ENCODE peak calls at places on chromosomes 11 and 22, in four cellular contexts. One of them, this sample, is unnamed.

GRCh38 chr11:66011239-66011784 is 496 bp upstream of the CST6 start:
- DNase-seq in HFF-Myc: no peak
- DNase-seq in fibroblast of pulmonary artery: peak
- DNase-seq in psoas muscle: no peak
- DNase-seq in this sample: no peak

GRCh38 chr11:114165326-114166230 is 106.1 kb downstream of the ZBTB16 start:
- DNase-seq in HFF-Myc: no peak
- DNase-seq in psoas muscle: peak
- DNase-seq in fibroblast of pulmonary artery: no peak
- DNase-seq in this sample: no peak

GRCh38 chr11:78453140-78453935 is 35.7 kb upstream of the GAB2 start:
- DNase-seq in psoas muscle: no peak
- DNase-seq in fibroblast of pulmonary artery: peak
- DNase-seq in HFF-Myc: no peak
- DNase-seq in this sample: peak

GRCh38 chr11:93287434-93287833 is 43.1 kb upstream of the DEUP1 start:
- DNase-seq in fibroblast of pulmonary artery: no peak
- DNase-seq in HFF-Myc: no peak
- DNase-seq in psoas muscle: no peak
- DNase-seq in this sample: no peak

GRCh38 chr11:33021937-33022336 is 6.3 kb downstream of the DEPDC7 start:
- DNase-seq in HFF-Myc: no peak
- DNase-seq in psoas muscle: no peak
- DNase-seq in fibroblast of pulmonary artery: no peak
- DNase-seq in this sample: no peak

GRCh38 chr11:117217685-117218084 is 14.2 kb downstream of the PCSK7 start:
- DNase-seq in psoas muscle: no peak
- DNase-seq in HFF-Myc: no peak
- DNase-seq in fibroblast of pulmonary artery: no peak
- DNase-seq in this sample: no peak

GRCh38 chr11:18720811-18721575 is 5.0 kb downstream of the IGSF22 start:
- DNase-seq in psoas muscle: peak
- DNase-seq in fibroblast of pulmonary artery: peak
- DNase-seq in HFF-Myc: peak
- DNase-seq in this sample: no peak

GRCh38 chr22:31829505-31829904 is 75.7 kb downstream of the DEPDC5 start:
- DNase-seq in psoas muscle: no peak
- DNase-seq in HFF-Myc: peak
- DNase-seq in fibroblast of pulmonary artery: peak
- DNase-seq in this sample: peak

GRCh38 chr22:46129390-46130041 is 20.8 kb upstream of the PPARA start:
- DNase-seq in fibroblast of pulmonary artery: no peak
- DNase-seq in HFF-Myc: no peak
- DNase-seq in psoas muscle: peak
- DNase-seq in this sample: no peak

GRCh38 chr11:130124096-130124495 is 35.5 kb upstream of the ST14 start:
- DNase-seq in psoas muscle: peak
- DNase-seq in fibroblast of pulmonary artery: peak
- DNase-seq in HFF-Myc: peak
- DNase-seq in this sample: peak

DNA sequence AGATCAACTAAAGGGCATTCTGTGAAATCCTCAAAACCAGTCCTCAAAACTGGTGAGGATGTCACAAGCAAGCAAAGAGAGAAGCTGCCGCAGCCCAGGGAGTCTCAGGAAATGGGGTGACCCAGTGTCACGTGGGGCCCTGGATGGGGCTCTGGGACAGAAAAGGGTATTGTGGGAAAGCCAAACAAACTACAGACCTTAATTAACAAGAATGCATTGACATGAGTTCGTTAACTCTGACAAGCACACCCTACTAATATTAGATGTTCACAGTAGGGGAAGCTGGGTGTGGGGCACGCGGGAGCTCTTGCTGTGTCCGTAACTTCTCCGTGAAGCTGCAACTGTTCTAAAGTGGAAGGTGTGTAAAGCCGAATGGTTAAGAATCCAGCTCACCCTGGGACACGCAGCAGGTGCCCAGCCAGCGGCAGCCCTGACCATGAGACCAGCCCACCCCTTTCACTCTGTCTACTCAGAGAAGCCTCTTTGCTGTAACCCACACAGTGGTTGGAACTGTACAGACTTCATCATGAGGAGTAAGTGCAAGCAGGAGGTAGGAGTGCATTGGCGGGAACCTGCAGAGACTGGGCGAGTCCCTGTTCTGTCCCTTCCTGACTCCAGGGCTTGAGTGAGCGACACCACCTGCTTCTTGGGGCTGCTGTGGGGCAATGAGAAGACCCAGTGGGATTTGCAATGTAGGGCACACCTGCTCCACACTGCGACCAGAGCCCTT is 17.9 kb downstream of the LINC01488 start:
- DNase-seq in HFF-Myc: no peak
- DNase-seq in psoas muscle: peak
- DNase-seq in fibroblast of pulmonary artery: no peak
- DNase-seq in this sample: no peak
- TF ChIP-seq CTCF in HFF-Myc: no peak
- TF ChIP-seq CTCF in psoas muscle: no peak
- TF ChIP-seq CTCF in fibroblast of pulmonary artery: no peak
- TF ChIP-seq CTCF in this sample: no peak

GRCh38 chr11:6401439-6401838 is 11.2 kb downstream of the SMPD1 start:
- DNase-seq in psoas muscle: no peak
- DNase-seq in HFF-Myc: no peak
- DNase-seq in fibroblast of pulmonary artery: no peak
- DNase-seq in this sample: no peak

GRCh38 chr11:6402061-6402470 is 11.8 kb downstream of the SMPD1 start:
- DNase-seq in HFF-Myc: no peak
- DNase-seq in fibroblast of pulmonary artery: no peak
- DNase-seq in psoas muscle: no peak
- DNase-seq in this sample: no peak

GRCh38 chr11:6400431-6401345 is 10.4 kb downstream of the SMPD1 start:
- DNase-seq in psoas muscle: no peak
- DNase-seq in HFF-Myc: no peak
- DNase-seq in fibroblast of pulmonary artery: no peak
- DNase-seq in this sample: no peak

GRCh38 chr11:6403539-6403938 is 13.3 kb downstream of the SMPD1 start:
- DNase-seq in HFF-Myc: no peak
- DNase-seq in fibroblast of pulmonary artery: no peak
- DNase-seq in psoas muscle: no peak
- DNase-seq in this sample: no peak

GRCh38 chr11:6402561-6402981 is 12.3 kb downstream of the SMPD1 start:
- DNase-seq in HFF-Myc: no peak
- DNase-seq in psoas muscle: no peak
- DNase-seq in fibroblast of pulmonary artery: no peak
- DNase-seq in this sample: no peak
- H3K4me3 ChIP-seq in HFF-Myc: no peak
- H3K4me3 ChIP-seq in psoas muscle: no peak
- H3K4me3 ChIP-seq in fibroblast of pulmonary artery: no peak
- H3K4me3 ChIP-seq in this sample: no peak

GRCh38 chr11:16902182-16902581 is 112.0 kb downstream of the PLEKHA7 start:
- DNase-seq in HFF-Myc: no peak
- DNase-seq in psoas muscle: no peak
- DNase-seq in fibroblast of pulmonary artery: no peak
- DNase-seq in this sample: no peak
- TF ChIP-seq CTCF in HFF-Myc: no peak
- TF ChIP-seq CTCF in psoas muscle: no peak
- TF ChIP-seq CTCF in fibroblast of pulmonary artery: no peak
- TF ChIP-seq CTCF in this sample: no peak

DNA sequence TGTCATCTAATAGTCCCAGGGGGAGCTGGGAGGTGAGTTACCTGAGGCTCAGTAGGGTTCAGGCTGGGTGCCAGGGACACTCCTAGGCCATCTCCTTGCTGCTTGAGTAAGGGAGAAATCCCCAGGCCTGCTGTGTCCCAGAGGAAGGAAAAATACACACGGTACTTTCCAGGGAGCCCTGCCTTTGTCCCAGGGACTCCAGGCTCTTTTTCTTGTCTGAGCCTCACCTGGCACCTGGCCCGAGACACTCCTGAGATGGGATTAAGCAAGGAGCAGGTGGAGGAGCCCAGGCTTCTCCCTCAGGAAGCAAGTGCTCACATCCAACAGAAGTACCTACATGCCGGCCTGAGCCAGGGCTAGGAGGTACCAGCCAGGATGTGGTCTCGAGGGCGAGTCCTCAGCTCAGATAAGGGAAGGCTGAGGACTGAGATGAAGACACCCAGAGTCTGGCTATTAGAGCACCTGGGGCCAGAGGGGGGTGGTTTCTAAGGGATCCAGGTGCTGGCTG is 899 bp upstream of the KLHDC7B start:
- DNase-seq in fibroblast of pulmonary artery: no peak
- DNase-seq in psoas muscle: peak
- DNase-seq in HFF-Myc: no peak
- DNase-seq in this sample: no peak
- H3K4me3 ChIP-seq in fibroblast of pulmonary artery: no peak
- H3K4me3 ChIP-seq in psoas muscle: no peak
- H3K4me3 ChIP-seq in HFF-Myc: no peak
- H3K4me3 ChIP-seq in this sample: no peak

GRCh38 chr11:60116996-60117790 is 28.7 kb downstream of the MS4A2 start:
- DNase-seq in HFF-Myc: no peak
- DNase-seq in fibroblast of pulmonary artery: no peak
- DNase-seq in psoas muscle: no peak
- DNase-seq in this sample: no peak
- TF ChIP-seq CTCF in HFF-Myc: no peak
- TF ChIP-seq CTCF in fibroblast of pulmonary artery: no peak
- TF ChIP-seq CTCF in psoas muscle: no peak
- TF ChIP-seq CTCF in this sample: no peak